ENCODE peak calls at places on chromosome 3, in nine cellular contexts. One of them, this sample, is unnamed.

GRCh38 chr3:100042144-100042543 is 72.2 kb downstream of the FILIP1L start:
- DNase-seq in adrenal gland: peak; percentile 54
- DNase-seq in upper lobe of right lung: no peak
- DNase-seq in ascending aorta: no peak
- DNase-seq in A549: peak; percentile 48
- DNase-seq in tibial nerve: no peak
- DNase-seq in transverse colon: no peak
- DNase-seq in body of pancreas: no peak
- DNase-seq in psoas muscle: no peak
- DNase-seq in this sample: no peak

GRCh38 chr3:2628117-2628516 is 482.1 kb downstream of the IL5RA start:
- DNase-seq in adrenal gland: no peak
- DNase-seq in upper lobe of right lung: no peak
- DNase-seq in ascending aorta: no peak
- DNase-seq in A549: no peak
- DNase-seq in tibial nerve: no peak
- DNase-seq in transverse colon: no peak
- DNase-seq in body of pancreas: no peak
- DNase-seq in psoas muscle: no peak
- DNase-seq in this sample: no peak

GRCh38 chr3:138066383-138066782 is 49.0 kb downstream of the DZIP1L start:
- DNase-seq in adrenal gland: no peak
- DNase-seq in upper lobe of right lung: no peak
- DNase-seq in ascending aorta: no peak
- DNase-seq in A549: no peak
- DNase-seq in tibial nerve: no peak
- DNase-seq in transverse colon: no peak
- DNase-seq in body of pancreas: no peak
- DNase-seq in psoas muscle: no peak
- DNase-seq in this sample: no peak

GRCh38 chr3:18098960-18099587 is 326.1 kb downstream of the SATB1 start:
- DNase-seq in adrenal gland: no peak
- DNase-seq in upper lobe of right lung: no peak
- DNase-seq in ascending aorta: no peak
- DNase-seq in A549: peak; percentile 78
- DNase-seq in tibial nerve: no peak
- DNase-seq in transverse colon: no peak
- DNase-seq in body of pancreas: no peak
- DNase-seq in psoas muscle: no peak
- DNase-seq in this sample: peak; percentile 59

GRCh38 chr3:130522399-130522798 is 5.4 kb downstream of the COL6A6 start:
- DNase-seq in adrenal gland: no peak
- DNase-seq in upper lobe of right lung: no peak
- DNase-seq in ascending aorta: no peak
- DNase-seq in A549: no peak
- DNase-seq in tibial nerve: no peak
- DNase-seq in transverse colon: no peak
- DNase-seq in body of pancreas: no peak
- DNase-seq in psoas muscle: no peak
- DNase-seq in this sample: no peak

GRCh38 chr3:193014961-193015360 is 97.3 kb upstream of the MB21D2 start:
- DNase-seq in adrenal gland: no peak
- DNase-seq in upper lobe of right lung: no peak
- DNase-seq in ascending aorta: no peak
- DNase-seq in A549: no peak
- DNase-seq in tibial nerve: no peak
- DNase-seq in transverse colon: no peak
- DNase-seq in body of pancreas: no peak
- DNase-seq in psoas muscle: no peak
- DNase-seq in this sample: no peak

GRCh38 chr3:61061092-61061723 is 190.0 kb downstream of the FHIT start:
- DNase-seq in adrenal gland: no peak
- DNase-seq in upper lobe of right lung: no peak
- DNase-seq in ascending aorta: no peak
- DNase-seq in A549: no peak
- DNase-seq in tibial nerve: no peak
- DNase-seq in transverse colon: no peak
- DNase-seq in body of pancreas: no peak
- DNase-seq in psoas muscle: no peak
- DNase-seq in this sample: no peak

GRCh38 chr3:49616491-49616941 is 57.6 kb upstream of the APEH start:
- DNase-seq in adrenal gland: no peak
- DNase-seq in upper lobe of right lung: peak; percentile 50
- DNase-seq in ascending aorta: no peak
- DNase-seq in A549: no peak
- DNase-seq in tibial nerve: no peak
- DNase-seq in transverse colon: no peak
- DNase-seq in body of pancreas: no peak
- DNase-seq in psoas muscle: no peak
- DNase-seq in this sample: no peak

GRCh38 chr3:101292027-101292426 is 28.3 kb downstream of the IMPG2 start:
- DNase-seq in adrenal gland: no peak
- DNase-seq in upper lobe of right lung: no peak
- DNase-seq in ascending aorta: no peak
- DNase-seq in A549: no peak
- DNase-seq in tibial nerve: no peak
- DNase-seq in transverse colon: no peak
- DNase-seq in body of pancreas: no peak
- DNase-seq in psoas muscle: no peak
- DNase-seq in this sample: no peak

GRCh38 chr3:138912237-138912636 is 34.7 kb downstream of the FOXL2 start:
- DNase-seq in adrenal gland: no peak
- DNase-seq in upper lobe of right lung: no peak
- DNase-seq in ascending aorta: no peak
- DNase-seq in A549: no peak
- DNase-seq in tibial nerve: no peak
- DNase-seq in transverse colon: no peak
- DNase-seq in body of pancreas: no peak
- DNase-seq in psoas muscle: no peak
- DNase-seq in this sample: no peak

GRCh38 chr3:114697441-114697840 is 403.6 kb downstream of the TIGIT start:
- DNase-seq in adrenal gland: no peak
- DNase-seq in upper lobe of right lung: no peak
- DNase-seq in ascending aorta: no peak
- DNase-seq in A549: no peak
- DNase-seq in tibial nerve: no peak
- DNase-seq in transverse colon: no peak
- DNase-seq in body of pancreas: no peak
- DNase-seq in psoas muscle: no peak
- DNase-seq in this sample: no peak

GRCh38 chr3:138434875-138435772 is 708 bp downstream of the ESYT3 start:
- DNase-seq in adrenal gland: no peak
- DNase-seq in upper lobe of right lung: peak; percentile 72
- DNase-seq in ascending aorta: no peak
- DNase-seq in A549: peak; percentile 6
- DNase-seq in tibial nerve: no peak
- DNase-seq in transverse colon: no peak
- DNase-seq in body of pancreas: peak; percentile 30
- DNase-seq in psoas muscle: no peak
- DNase-seq in this sample: no peak

GRCh38 chr3:169390310-169390731 is 273.2 kb downstream of the MECOM start:
- DNase-seq in adrenal gland: no peak
- DNase-seq in upper lobe of right lung: no peak
- DNase-seq in ascending aorta: no peak
- DNase-seq in A549: no peak
- DNase-seq in tibial nerve: no peak
- DNase-seq in transverse colon: peak; percentile 39
- DNase-seq in body of pancreas: peak; percentile 15
- DNase-seq in psoas muscle: no peak
- DNase-seq in this sample: no peak

DNA sequence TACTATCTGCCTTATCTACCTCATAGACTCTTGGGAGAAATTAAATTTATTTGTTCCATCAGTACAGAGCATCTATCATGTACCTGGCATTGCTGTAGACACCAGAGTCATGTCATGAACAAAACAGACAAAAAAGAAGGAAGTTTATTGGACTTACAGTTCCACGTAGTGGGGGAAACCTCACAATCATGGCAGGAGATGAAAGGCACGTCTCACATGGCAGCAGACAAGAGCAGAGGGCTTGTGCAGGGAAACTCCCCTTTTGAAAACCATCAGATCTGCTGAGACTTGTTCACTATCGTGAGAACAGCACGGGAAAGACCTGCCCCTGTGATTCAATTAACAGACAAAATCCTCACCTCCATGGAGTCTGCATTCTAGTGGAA is 25.6 kb upstream of the ACAP2 start:
- DNase-seq in adrenal gland: no peak
- DNase-seq in upper lobe of right lung: no peak
- DNase-seq in ascending aorta: no peak
- DNase-seq in A549: no peak
- DNase-seq in tibial nerve: no peak
- DNase-seq in transverse colon: no peak
- DNase-seq in body of pancreas: no peak
- DNase-seq in psoas muscle: no peak
- DNase-seq in this sample: no peak
- H3K4me3 ChIP-seq in adrenal gland: no peak overlapping the region
- H3K4me3 ChIP-seq in upper lobe of right lung: no peak overlapping the region
- H3K4me3 ChIP-seq in ascending aorta: no peak overlapping the region
- H3K4me3 ChIP-seq in A549: no peak overlapping the region
- H3K4me3 ChIP-seq in tibial nerve: no peak overlapping the region
- H3K4me3 ChIP-seq in transverse colon: no peak overlapping the region
- H3K4me3 ChIP-seq in body of pancreas: no peak overlapping the region
- H3K4me3 ChIP-seq in psoas muscle: no peak overlapping the region
- H3K4me3 ChIP-seq in this sample: no peak overlapping the region

GRCh38 chr3:195546130-195546560 is 3.0 kb upstream of the PPP1R2 start:
- DNase-seq in adrenal gland: peak; percentile 91
- DNase-seq in upper lobe of right lung: no peak
- DNase-seq in ascending aorta: peak; percentile 65
- DNase-seq in A549: peak; percentile 60
- DNase-seq in tibial nerve: peak; percentile 33
- DNase-seq in transverse colon: peak; percentile 26
- DNase-seq in body of pancreas: peak; percentile 60
- DNase-seq in psoas muscle: peak; percentile 50
- DNase-seq in this sample: no peak
- H3K4me1 ChIP-seq in adrenal gland: peaks cover 10% of the 10 kb centered on the region
- H3K4me1 ChIP-seq in upper lobe of right lung: peaks cover 36% of the 10 kb centered on the region
- H3K4me1 ChIP-seq in ascending aorta: peaks cover 17% of the 10 kb centered on the region
- H3K4me1 ChIP-seq in A549: peaks cover 17% of the 10 kb centered on the region
- H3K4me1 ChIP-seq in tibial nerve: peaks cover 52% of the 10 kb centered on the region
- H3K4me1 ChIP-seq in transverse colon: peaks cover 70% of the 10 kb centered on the region
- H3K4me1 ChIP-seq in body of pancreas: peaks cover 32% of the 10 kb centered on the region
- H3K4me1 ChIP-seq in psoas muscle: peaks cover 32% of the 10 kb centered on the region
- H3K4me1 ChIP-seq in this sample: peaks cover 18% of the 10 kb centered on the region

GRCh38 chr3:13415236-13416001 is 4.7 kb downstream of the NUP210 start:
- DNase-seq in adrenal gland: no peak
- DNase-seq in upper lobe of right lung: no peak
- DNase-seq in ascending aorta: no peak
- DNase-seq in A549: no peak
- DNase-seq in tibial nerve: no peak
- DNase-seq in transverse colon: no peak
- DNase-seq in body of pancreas: no peak
- DNase-seq in psoas muscle: no peak
- DNase-seq in this sample: no peak

GRCh38 chr3:13420051-13420816 is at the start of gene NUP210:
- DNase-seq in adrenal gland: peak; percentile 28
- DNase-seq in upper lobe of right lung: peak; percentile 82
- DNase-seq in ascending aorta: no peak
- DNase-seq in A549: peak; percentile 57
- DNase-seq in tibial nerve: no peak
- DNase-seq in transverse colon: peak; percentile 70
- DNase-seq in body of pancreas: peak; percentile 50
- DNase-seq in psoas muscle: peak; percentile 37
- DNase-seq in this sample: peak; percentile 72

GRCh38 chr3:13419356-13420050 is 619 bp downstream of the NUP210 start:
- DNase-seq in adrenal gland: peak; percentile 41
- DNase-seq in upper lobe of right lung: peak; percentile 86
- DNase-seq in ascending aorta: no peak
- DNase-seq in A549: peak; percentile 48
- DNase-seq in tibial nerve: no peak
- DNase-seq in transverse colon: peak; percentile 41
- DNase-seq in body of pancreas: peak; percentile 60
- DNase-seq in psoas muscle: peak; percentile 41
- DNase-seq in this sample: peak; percentile 49

GRCh38 chr3:13414040-13414729 is 5.9 kb downstream of the NUP210 start:
- DNase-seq in adrenal gland: peak; percentile 41
- DNase-seq in upper lobe of right lung: peak; percentile 85
- DNase-seq in ascending aorta: peak; percentile 36
- DNase-seq in A549: no peak
- DNase-seq in tibial nerve: peak; percentile 9
- DNase-seq in transverse colon: peak; percentile 77
- DNase-seq in body of pancreas: no peak
- DNase-seq in psoas muscle: peak; percentile 33
- DNase-seq in this sample: no peak

GRCh38 chr3:13416002-13416793 is 3.9 kb downstream of the NUP210 start:
- DNase-seq in adrenal gland: no peak
- DNase-seq in upper lobe of right lung: no peak
- DNase-seq in ascending aorta: no peak
- DNase-seq in A549: peak; percentile 11
- DNase-seq in tibial nerve: no peak
- DNase-seq in transverse colon: no peak
- DNase-seq in body of pancreas: no peak
- DNase-seq in psoas muscle: no peak
- DNase-seq in this sample: no peak
- H3K4me3 ChIP-seq in adrenal gland: no peak overlapping the region
- H3K4me3 ChIP-seq in upper lobe of right lung: no peak overlapping the region
- H3K4me3 ChIP-seq in ascending aorta: no peak overlapping the region
- H3K4me3 ChIP-seq in A549: no peak overlapping the region
- H3K4me3 ChIP-seq in tibial nerve: no peak overlapping the region
- H3K4me3 ChIP-seq in transverse colon: no peak overlapping the region
- H3K4me3 ChIP-seq in body of pancreas: no peak overlapping the region
- H3K4me3 ChIP-seq in psoas muscle: no peak overlapping the region
- H3K4me3 ChIP-seq in this sample: no peak overlapping the region

DNA sequence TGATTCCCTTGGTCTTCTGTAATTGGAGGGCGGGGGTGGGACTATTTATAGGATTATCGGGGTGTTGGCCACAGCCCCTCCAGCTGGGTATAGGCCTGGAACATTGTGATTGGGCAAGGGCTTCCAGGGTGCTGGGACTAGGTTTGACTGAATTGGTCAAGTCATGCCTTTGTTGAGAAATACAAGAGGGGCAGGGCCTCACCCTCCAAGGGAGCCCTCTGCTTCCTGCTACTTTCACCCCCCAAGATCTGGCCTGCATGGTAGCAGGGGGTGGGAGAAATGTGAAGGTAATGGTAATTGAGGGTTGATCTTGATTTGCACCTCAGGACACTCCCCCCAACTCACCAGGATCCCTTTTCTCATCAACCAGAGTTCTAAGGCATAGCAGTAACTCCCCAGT is 25.2 kb downstream of the TRIM71 start:
- DNase-seq in adrenal gland: no peak
- DNase-seq in upper lobe of right lung: no peak
- DNase-seq in ascending aorta: no peak
- DNase-seq in A549: no peak
- DNase-seq in tibial nerve: no peak
- DNase-seq in transverse colon: no peak
- DNase-seq in body of pancreas: no peak
- DNase-seq in psoas muscle: no peak
- DNase-seq in this sample: no peak
- H3K4me1 ChIP-seq in adrenal gland: no peaks in the 10 kb centered on the region
- H3K4me1 ChIP-seq in upper lobe of right lung: no peaks in the 10 kb centered on the region
- H3K4me1 ChIP-seq in ascending aorta: no peaks in the 10 kb centered on the region
- H3K4me1 ChIP-seq in A549: peaks cover 17% of the 10 kb centered on the region
- H3K4me1 ChIP-seq in tibial nerve: no peaks in the 10 kb centered on the region
- H3K4me1 ChIP-seq in transverse colon: no peaks in the 10 kb centered on the region
- H3K4me1 ChIP-seq in body of pancreas: peaks cover 7% of the 10 kb centered on the region
- H3K4me1 ChIP-seq in psoas muscle: no peaks in the 10 kb centered on the region
- H3K4me1 ChIP-seq in this sample: peaks cover 68% of the 10 kb centered on the region

This sample was measured in HAP-1.